ENCODE peak calls at places on chromosomes 7 and 10, in seven cellular contexts. One of them, this sample, is unnamed.

GRCh38 chr7:84040365-84040764 is 154.2 kb downstream of the SEMA3A start:
- DNase-seq in lower lobe of right lung: no peak
- DNase-seq in BE2C: peak
- DNase-seq in transverse colon: no peak
- DNase-seq in RWPE1: no peak
- DNase-seq in A673: peak
- DNase-seq in Calu3: no peak
- DNase-seq in this sample: no peak

GRCh38 chr10:3754727-3755439 is 30.1 kb downstream of the KLF6 start:
- DNase-seq in lower lobe of right lung: no peak
- DNase-seq in BE2C: no peak
- DNase-seq in transverse colon: no peak
- DNase-seq in RWPE1: peak
- DNase-seq in A673: no peak
- DNase-seq in Calu3: peak
- DNase-seq in this sample: no peak

GRCh38 chr10:28179490-28180099 is 123.3 kb downstream of the MPP7 start:
- DNase-seq in lower lobe of right lung: no peak
- DNase-seq in BE2C: peak
- DNase-seq in transverse colon: no peak
- DNase-seq in RWPE1: peak
- DNase-seq in A673: peak
- DNase-seq in Calu3: peak
- DNase-seq in this sample: no peak

GRCh38 chr10:26755443-26755903 is 58.0 kb downstream of the PDSS1 start:
- DNase-seq in lower lobe of right lung: no peak
- DNase-seq in BE2C: no peak
- DNase-seq in transverse colon: no peak
- DNase-seq in RWPE1: peak
- DNase-seq in A673: peak
- DNase-seq in Calu3: no peak
- DNase-seq in this sample: no peak

GRCh38 chr10:125720002-125720382 is 483 bp downstream of the EDRF1 start:
- DNase-seq in lower lobe of right lung: no peak
- DNase-seq in BE2C: no peak
- DNase-seq in transverse colon: no peak
- DNase-seq in RWPE1: no peak
- DNase-seq in A673: no peak
- DNase-seq in Calu3: no peak
- DNase-seq in this sample: no peak

GRCh38 chr7:96085953-96086352 is 235.9 kb downstream of the SLC25A13 start:
- DNase-seq in lower lobe of right lung: no peak
- DNase-seq in BE2C: no peak
- DNase-seq in transverse colon: no peak
- DNase-seq in RWPE1: no peak
- DNase-seq in A673: no peak
- DNase-seq in Calu3: no peak
- DNase-seq in this sample: no peak

GRCh38 chr10:77111611-77112550 is 525.7 kb downstream of the KCNMA1 start:
- DNase-seq in lower lobe of right lung: no peak
- DNase-seq in BE2C: peak
- DNase-seq in transverse colon: no peak
- DNase-seq in RWPE1: peak
- DNase-seq in A673: peak
- DNase-seq in Calu3: peak
- DNase-seq in this sample: no peak

GRCh38 chr10:73577788-73578187 is 13.4 kb downstream of the USP54 start:
- DNase-seq in lower lobe of right lung: peak
- DNase-seq in BE2C: no peak
- DNase-seq in transverse colon: peak
- DNase-seq in RWPE1: no peak
- DNase-seq in A673: no peak
- DNase-seq in Calu3: peak
- DNase-seq in this sample: no peak

GRCh38 chr7:113294750-113295149 is 176.4 kb upstream of the SMIM30 start:
- DNase-seq in lower lobe of right lung: no peak
- DNase-seq in BE2C: no peak
- DNase-seq in transverse colon: no peak
- DNase-seq in RWPE1: no peak
- DNase-seq in A673: no peak
- DNase-seq in Calu3: no peak
- DNase-seq in this sample: no peak

GRCh38 chr10:32357056-32357735 is 10.2 kb upstream of the EPC1 start:
- DNase-seq in lower lobe of right lung: no peak
- DNase-seq in BE2C: no peak
- DNase-seq in transverse colon: no peak
- DNase-seq in RWPE1: no peak
- DNase-seq in A673: no peak
- DNase-seq in Calu3: no peak
- DNase-seq in this sample: no peak

GRCh38 chr7:33334349-33334748 is 205.0 kb downstream of the BBS9 start:
- DNase-seq in lower lobe of right lung: no peak
- DNase-seq in BE2C: peak
- DNase-seq in transverse colon: no peak
- DNase-seq in RWPE1: no peak
- DNase-seq in A673: peak
- DNase-seq in Calu3: peak
- DNase-seq in this sample: no peak

GRCh38 chr7:28360739-28361138 is 51.6 kb upstream of the CREB5 start:
- DNase-seq in lower lobe of right lung: no peak
- DNase-seq in BE2C: peak
- DNase-seq in transverse colon: no peak
- DNase-seq in RWPE1: no peak
- DNase-seq in A673: no peak
- DNase-seq in Calu3: peak
- DNase-seq in this sample: no peak

GRCh38 chr7:111159426-111159825 is 68.5 kb downstream of the LRRN3 start:
- DNase-seq in lower lobe of right lung: no peak
- DNase-seq in BE2C: no peak
- DNase-seq in transverse colon: no peak
- DNase-seq in RWPE1: peak
- DNase-seq in A673: no peak
- DNase-seq in Calu3: no peak
- DNase-seq in this sample: no peak

GRCh38 chr10:52597189-52597863 is 175.3 kb downstream of the MBL2 start:
- DNase-seq in lower lobe of right lung: no peak
- DNase-seq in BE2C: no peak
- DNase-seq in transverse colon: no peak
- DNase-seq in RWPE1: peak
- DNase-seq in A673: no peak
- DNase-seq in Calu3: no peak
- DNase-seq in this sample: no peak

GRCh38 chr10:111430070-111430469 is 353.2 kb downstream of the ADRA2A start:
- DNase-seq in lower lobe of right lung: no peak
- DNase-seq in BE2C: no peak
- DNase-seq in transverse colon: no peak
- DNase-seq in RWPE1: no peak
- DNase-seq in A673: no peak
- DNase-seq in Calu3: no peak
- DNase-seq in this sample: no peak

DNA sequence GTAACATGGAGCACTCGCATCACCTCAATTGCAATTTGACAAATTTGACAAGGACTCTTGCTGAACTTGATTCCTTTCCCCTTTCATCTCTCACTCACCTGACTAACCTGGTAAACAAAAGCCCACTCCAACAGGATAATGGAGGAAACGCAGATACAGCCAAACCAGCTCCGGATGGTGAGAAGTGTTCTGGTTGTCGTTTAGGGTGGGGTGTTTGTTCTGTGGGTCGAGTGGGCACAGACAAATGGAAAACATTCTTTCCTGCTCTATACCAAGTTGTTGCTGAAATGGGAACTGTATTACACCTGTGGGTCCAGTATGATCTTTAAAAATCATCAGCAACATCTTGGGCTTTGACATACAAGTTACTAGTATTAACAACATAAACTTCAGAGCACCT is 58.3 kb downstream of the CCDC186 start:
- DNase-seq in lower lobe of right lung: no peak
- DNase-seq in BE2C: no peak
- DNase-seq in transverse colon: no peak
- DNase-seq in RWPE1: no peak
- DNase-seq in A673: no peak
- DNase-seq in Calu3: no peak
- DNase-seq in this sample: no peak
- TF ChIP-seq CTCF in lower lobe of right lung: no peak
- TF ChIP-seq CTCF in BE2C: no peak
- TF ChIP-seq CTCF in transverse colon: no peak
- TF ChIP-seq CTCF in RWPE1: no peak
- TF ChIP-seq CTCF in A673: no peak
- TF ChIP-seq CTCF in Calu3: no peak
- TF ChIP-seq CTCF in this sample: no peak

GRCh38 chr7:150442811-150443210 is 7.6 kb upstream of the GIMAP8 start:
- DNase-seq in lower lobe of right lung: no peak
- DNase-seq in BE2C: no peak
- DNase-seq in transverse colon: no peak
- DNase-seq in RWPE1: no peak
- DNase-seq in A673: no peak
- DNase-seq in Calu3: no peak
- DNase-seq in this sample: no peak
- TF ChIP-seq CTCF in lower lobe of right lung: no peak
- TF ChIP-seq CTCF in BE2C: no peak
- TF ChIP-seq CTCF in transverse colon: no peak
- TF ChIP-seq CTCF in RWPE1: no peak
- TF ChIP-seq CTCF in A673: no peak
- TF ChIP-seq CTCF in Calu3: no peak
- TF ChIP-seq CTCF in this sample: no peak

GRCh38 chr10:83991986-83992753 is 147.1 kb upstream of the GHITM start:
- DNase-seq in lower lobe of right lung: no peak
- DNase-seq in BE2C: peak
- DNase-seq in transverse colon: peak
- DNase-seq in RWPE1: no peak
- DNase-seq in A673: peak
- DNase-seq in Calu3: peak
- DNase-seq in this sample: no peak
- TF ChIP-seq CTCF in lower lobe of right lung: no peak
- TF ChIP-seq CTCF in BE2C: peak
- TF ChIP-seq CTCF in transverse colon: no peak
- TF ChIP-seq CTCF in RWPE1: no peak
- TF ChIP-seq CTCF in A673: peak
- TF ChIP-seq CTCF in Calu3: no peak
- TF ChIP-seq CTCF in this sample: no peak

GRCh38 chr7:26624431-26624830 is 240.0 kb downstream of the SKAP2 start:
- DNase-seq in lower lobe of right lung: no peak
- DNase-seq in BE2C: no peak
- DNase-seq in transverse colon: no peak
- DNase-seq in RWPE1: no peak
- DNase-seq in A673: no peak
- DNase-seq in Calu3: no peak
- DNase-seq in this sample: no peak
- TF ChIP-seq CTCF in lower lobe of right lung: no peak
- TF ChIP-seq CTCF in BE2C: no peak
- TF ChIP-seq CTCF in transverse colon: no peak
- TF ChIP-seq CTCF in RWPE1: no peak
- TF ChIP-seq CTCF in A673: no peak
- TF ChIP-seq CTCF in Calu3: no peak
- TF ChIP-seq CTCF in this sample: no peak

This sample was measured in mucosa of descending colon.